ENCODE peak calls at places on chromosomes 2 and 18, in seven cellular contexts. V is PC-9, A is K562, J is HepG2, O is A549, M is suprapubic skin, I is heart right ventricle. E is an unnamed sample.

GRCh38 chr18:43826215-43826614 is 548.9 kb upstream of the SYT4 start:
- DNase-seq in V (no peak), A (no peak), J (no peak), O (no peak), M (no peak), I (no peak), E (no peak)

GRCh38 chr18:77032121-77032758 is 100.3 kb downstream of the MBP start:
- DNase-seq in V (no peak), A (no peak), J (no peak), O (no peak), M (no peak), I (no peak), E (no peak)

GRCh38 chr2:57711991-57712390 is 334.6 kb upstream of the VRK2 start:
- DNase-seq in V (no peak), A (no peak), J (no peak), O (no peak), M (no peak), I (no peak), E (no peak)

GRCh38 chr2:14752294-14752693 is 119.8 kb downstream of the LRATD1 start:
- DNase-seq in V (no peak), A (no peak), J (no peak), O (no peak), M (no peak), I (no peak), E (no peak)

GRCh38 chr2:216692636-216693413 is 2.5 kb downstream of the IGFBP5 start:
- DNase-seq in V (peak; percentile 77), A (peak; percentile 67), J (no peak), O (peak; percentile 56), M (peak; percentile 91), I (peak; percentile 93), E (no peak)

GRCh38 chr2:215579809-215580208 is 143.9 kb upstream of the FN1 start:
- DNase-seq in V (no peak), A (no peak), J (peak; percentile 13), O (peak; percentile 60), M (no peak), I (peak; percentile 11), E (no peak)

GRCh38 chr2:69933839-69934613 is 19.1 kb downstream of the MXD1 start:
- DNase-seq in V (peak; percentile 30), A (peak; percentile 74), J (peak; percentile 85), O (peak; percentile 70), M (no peak), I (no peak), E (no peak)

GRCh38 chr2:236711440-236711839 is 141.8 kb downstream of the ACKR3 start:
- DNase-seq in V (peak; percentile 57), A (no peak), J (no peak), O (no peak), M (no peak), I (no peak), E (no peak)

GRCh38 chr2:237410949-237411635 is 2.9 kb downstream of the COL6A3 start:
- DNase-seq in V (no peak), A (no peak), J (no peak), O (no peak), M (no peak), I (no peak), E (no peak)

GRCh38 chr2:183951636-183952035 is 646.7 kb upstream of the ZNF804A start:
- DNase-seq in V (no peak), A (no peak), J (no peak), O (peak; percentile 41), M (no peak), I (no peak), E (no peak)

GRCh38 chr2:20314562-20315521 is 35.8 kb downstream of the PUM2 start:
- DNase-seq in V (no peak), A (no peak), J (no peak), O (no peak), M (no peak), I (no peak), E (no peak)

GRCh38 chr2:19408592-19408991 is 50.2 kb upstream of the OSR1 start:
- DNase-seq in V (no peak), A (no peak), J (peak; percentile 24), O (no peak), M (no peak), I (no peak), E (no peak)

GRCh38 chr2:96321230-96322103 is 3.6 kb upstream of the ITPRIPL1 start:
- DNase-seq in V (peak; percentile 36), A (peak; percentile 71), J (peak; percentile 14), O (peak; percentile 72), M (no peak), I (peak; percentile 57), E (peak; percentile 93)

GRCh38 chr18:45046226-45046625 is 365.5 kb downstream of the SETBP1 start:
- DNase-seq in V (no peak), A (no peak), J (no peak), O (no peak), M (no peak), I (peak; percentile 6), E (no peak)

GRCh38 chr2:96832751-96833507 is 10.9 kb downstream of the ANKRD23 start:
- DNase-seq in V (peak; percentile 94), A (no peak), J (no peak), O (peak; percentile 67), M (no peak), I (peak; percentile 67), E (peak; percentile 61)

GRCh38 chr18:3907955-3908354 is 458.0 kb downstream of the TGIF1 start:
- DNase-seq in V (no peak), A (no peak), J (no peak), O (no peak), M (no peak), I (no peak), E (no peak)

GRCh38 chr2:137873860-137874259 is 90.4 kb upstream of the HNMT start:
- DNase-seq in V (no peak), A (no peak), J (peak; percentile 14), O (no peak), M (no peak), I (no peak), E (no peak)

DNA sequence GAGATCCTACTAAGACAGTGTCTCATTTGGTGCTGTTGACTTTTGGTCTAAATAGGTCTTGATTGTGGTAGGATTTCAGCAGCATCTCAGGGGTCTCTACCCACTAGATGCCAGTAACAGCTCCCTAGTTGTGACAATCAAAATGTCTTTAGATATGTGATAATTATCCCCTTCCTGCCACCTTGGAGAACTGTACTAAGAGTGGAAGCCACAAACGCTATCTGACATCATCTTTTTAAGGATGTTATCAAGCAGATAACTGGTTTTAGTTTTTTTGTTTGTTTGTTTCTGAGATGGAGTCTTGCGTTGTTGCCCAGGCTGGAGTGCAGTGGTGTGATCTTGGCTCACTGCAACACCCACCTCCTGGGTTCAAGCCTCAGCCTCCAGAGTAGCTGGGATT is 3.1 kb downstream of the MGAT5 start:
- DNase-seq in V (no peak), A (no peak), J (no peak), O (no peak), M (no peak), I (no peak), E (no peak)
- H3K4me1 ChIP-seq in V (no peaks in the 10 kb centered on the region), A (no peaks in the 10 kb centered on the region), J (peaks cover 14% of the 10 kb centered on the region), O (no peaks in the 10 kb centered on the region), M (peaks cover 42% of the 10 kb centered on the region), I (peaks cover 76% of the 10 kb centered on the region), E (peaks cover 100% of the 10 kb centered on the region)

GRCh38 chr2:46937457-46937856 is 21.9 kb upstream of the MCFD2 start:
- DNase-seq in V (no peak), A (no peak), J (no peak), O (no peak), M (no peak), I (no peak), E (no peak)
- TF ChIP-seq CTCF in V (peak; percentile 75), A (peak; percentile 41), J (no peak), O (peak; percentile 43), M (peak; percentile 1), I (peak; percentile 29), E (peak; percentile 80)

GRCh38 chr2:205701509-205701908 is 19.2 kb downstream of the NRP2 start:
- DNase-seq in V (no peak), A (no peak), J (no peak), O (no peak), M (no peak), I (no peak), E (no peak)

GRCh38 chr2:205704101-205704741 is 21.9 kb downstream of the NRP2 start:
- DNase-seq in V (no peak), A (no peak), J (peak; percentile 65), O (peak; percentile 44), M (no peak), I (no peak), E (no peak)

GRCh38 chr2:205703471-205703870 is 21.2 kb downstream of the NRP2 start:
- DNase-seq in V (no peak), A (no peak), J (no peak), O (no peak), M (no peak), I (no peak), E (no peak)

GRCh38 chr2:205700331-205701132 is 18.2 kb downstream of the NRP2 start:
- DNase-seq in V (peak; percentile 51), A (no peak), J (peak; percentile 89), O (peak; percentile 93), M (no peak), I (no peak), E (peak; percentile 40)

GRCh38 chr2:205702576-205702975 is 20.3 kb downstream of the NRP2 start:
- DNase-seq in V (no peak), A (no peak), J (peak; percentile 42), O (peak; percentile 56), M (no peak), I (no peak), E (no peak)
- H3K4me1 ChIP-seq in V (peaks cover 25% of the 10 kb centered on the region), A (no peaks in the 10 kb centered on the region), J (peaks cover 59% of the 10 kb centered on the region), O (peaks cover 100% of the 10 kb centered on the region), M (peaks cover 18% of the 10 kb centered on the region), I (peaks cover 100% of the 10 kb centered on the region), E (peaks cover 45% of the 10 kb centered on the region)

GRCh38 chr2:10556271-10557140 is 108.4 kb upstream of the ODC1 start:
- DNase-seq in V (no peak), A (no peak), J (no peak), O (no peak), M (peak; percentile 46), I (no peak), E (no peak)

GRCh38 chr2:10559101-10559500 is 111.0 kb upstream of the ODC1 start:
- DNase-seq in V (no peak), A (no peak), J (no peak), O (no peak), M (no peak), I (no peak), E (no peak)

GRCh38 chr2:10558281-10559030 is 110.3 kb upstream of the ODC1 start:
- DNase-seq in V (no peak), A (no peak), J (no peak), O (no peak), M (peak; percentile 53), I (no peak), E (no peak)

GRCh38 chr2:10555810-10556111 is 107.6 kb upstream of the ODC1 start:
- DNase-seq in V (no peak), A (no peak), J (no peak), O (no peak), M (no peak), I (no peak), E (no peak)

DNA sequence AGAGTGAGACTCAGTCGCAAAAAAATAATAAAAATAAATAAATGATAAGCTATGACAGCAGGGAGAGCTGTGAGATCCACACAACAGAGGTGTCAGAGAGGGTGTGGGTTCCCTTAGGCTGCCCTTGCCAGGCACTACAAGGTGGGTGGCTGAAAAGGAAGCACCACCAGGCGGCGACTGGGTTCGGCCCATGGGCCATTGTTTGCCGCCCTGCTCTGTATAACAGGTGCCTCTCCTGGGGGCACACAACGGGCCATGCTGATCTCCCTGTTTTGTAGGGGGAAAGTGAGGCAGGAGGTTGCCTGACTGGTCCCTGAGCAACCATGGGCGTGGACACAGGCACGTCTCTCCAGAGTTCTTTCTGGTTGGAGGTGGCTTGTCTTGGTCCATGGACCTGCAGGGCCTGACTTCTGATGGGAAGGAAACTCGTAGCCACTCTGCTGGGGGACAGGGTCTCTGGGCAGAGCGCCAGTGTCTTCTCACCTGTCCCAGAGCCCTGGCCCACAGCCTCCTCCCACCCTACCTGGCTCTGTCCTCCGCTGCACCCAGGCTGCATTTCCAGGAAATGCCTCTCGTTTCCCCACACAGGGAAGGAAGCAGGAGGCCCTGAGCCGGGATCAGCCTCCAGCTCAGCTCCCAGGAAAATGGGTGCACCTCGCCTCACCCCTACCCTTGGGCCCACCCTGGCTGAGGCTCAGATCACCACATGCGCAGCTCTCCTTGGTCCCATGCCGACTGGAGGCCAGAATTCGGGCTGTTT is 109.6 kb upstream of the ODC1 start:
- DNase-seq in V (no peak), A (no peak), J (no peak), O (no peak), M (peak; percentile 51), I (no peak), E (no peak)
- TF ChIP-seq CTCF in V (no peak), A (no peak), J (peak; percentile 54), O (no peak), M (no peak), I (no peak), E (no peak)

E was measured in OCI-LY7.